ENCODE peak calls at places on chromosomes 3 and 15, in nine cellular contexts. H, A, Q, F, S, D, C, X and M are unnamed samples.

GRCh38 chr3:69212411-69213160 is 90.2 kb upstream of the LMOD3 start:
- DNase-seq in F (no peak), D (no peak), Q (no peak), C (peak), H (peak), A (peak), S (no peak), X (no peak), M (no peak)

GRCh38 chr15:64775551-64776401 is at the start of gene RBPMS2:
- DNase-seq in Q (no peak), C (no peak), H (peak), D (no peak), A (no peak), X (peak), F (no peak), S (peak), M (no peak)

GRCh38 chr3:129622933-129623332 is 16.5 kb upstream of the PLXND1 start:
- DNase-seq in X (no peak), S (peak), Q (no peak), A (no peak), C (no peak), F (no peak), H (no peak), D (no peak), M (no peak)

GRCh38 chr15:101526442-101526841 is 36.9 kb upstream of the PCSK6 start:
- DNase-seq in H (no peak), D (no peak), X (no peak), C (no peak), A (no peak), Q (no peak), S (no peak), F (no peak), M (no peak)

GRCh38 chr3:47005212-47006144 is 26.0 kb downstream of the NBEAL2 start:
- DNase-seq in C (no peak), D (no peak), H (no peak), S (no peak), F (no peak), A (no peak), Q (no peak), X (no peak), M (no peak)

GRCh38 chr3:156816091-156816793 is 9.9 kb upstream of the LEKR1 start:
- DNase-seq in C (no peak), F (no peak), D (no peak), A (peak), Q (no peak), S (peak), X (peak), H (peak), M (no peak)

GRCh38 chr3:25281041-25281842 is 146.8 kb upstream of the RARB start:
- DNase-seq in D (no peak), A (no peak), X (peak), H (no peak), C (no peak), Q (no peak), F (no peak), S (no peak), M (no peak)

GRCh38 chr3:49785565-49786356 is 581 bp downstream of the IP6K1 start:
- DNase-seq in A (peak), X (no peak), S (no peak), D (no peak), H (no peak), Q (no peak), C (peak), F (peak), M (no peak)

GRCh38 chr15:62994975-62995730 is 47.4 kb upstream of the TPM1 start:
- DNase-seq in S (no peak), D (no peak), X (no peak), H (no peak), C (no peak), Q (no peak), F (no peak), A (peak), M (no peak)

GRCh38 chr15:48577495-48577894 is 68.0 kb downstream of the FBN1 start:
- DNase-seq in X (no peak), Q (no peak), H (no peak), S (no peak), A (peak), D (no peak), C (no peak), F (no peak), M (peak)

GRCh38 chr3:62659660-62660059 is 215.6 kb downstream of the CADPS start:
- DNase-seq in X (no peak), F (peak), H (no peak), C (no peak), A (no peak), D (no peak), S (no peak), Q (no peak), M (no peak)

GRCh38 chr15:89662893-89663673 is 7.8 kb upstream of the KIF7 start:
- DNase-seq in F (no peak), X (no peak), A (peak), C (peak), D (no peak), H (no peak), S (peak), Q (no peak), M (peak)

GRCh38 chr3:135197246-135197645 is 402.2 kb downstream of the EPHB1 start:
- DNase-seq in D (no peak), A (no peak), F (no peak), C (no peak), H (no peak), S (no peak), X (no peak), Q (no peak), M (no peak)

GRCh38 chr15:67048281-67049279 is 16.8 kb upstream of the SMAD3 start:
- DNase-seq in X (no peak), H (no peak), C (peak), S (peak), Q (peak), F (no peak), D (no peak), A (peak), M (no peak)

GRCh38 chr3:148389916-148390315 is 307.8 kb upstream of the AGTR1 start:
- DNase-seq in C (no peak), X (no peak), H (no peak), D (no peak), A (peak), S (no peak), Q (no peak), F (no peak), M (no peak)

GRCh38 chr15:48806151-48806550 is 4.7 kb downstream of the CEP152 start:
- DNase-seq in Q (no peak), S (no peak), X (no peak), F (peak), C (no peak), H (no peak), A (peak), D (no peak), M (no peak)

GRCh38 chr15:64209680-64210334 is 47.0 kb upstream of the PPIB start:
- DNase-seq in F (peak), H (peak), S (no peak), Q (no peak), C (peak), D (no peak), X (no peak), A (peak), M (no peak)

GRCh38 chr3:179166561-179167201 is 18.5 kb downstream of the PIK3CA start:
- DNase-seq in Q (no peak), S (no peak), C (no peak), H (no peak), A (no peak), F (peak), D (no peak), X (no peak), M (no peak)

GRCh38 chr3:22609139-22609538 is 594.0 kb upstream of the UBE2E2 start:
- DNase-seq in A (peak), X (no peak), Q (no peak), S (no peak), H (no peak), F (no peak), C (no peak), D (no peak), M (no peak)

GRCh38 chr15:73946795-73947370 is 20.6 kb downstream of the LOXL1 start:
- DNase-seq in Q (no peak), D (no peak), F (no peak), A (no peak), C (no peak), S (peak), X (no peak), H (no peak), M (no peak)

GRCh38 chr3:105845488-105845887 is 23.3 kb downstream of the CBLB start:
- DNase-seq in X (peak), H (no peak), D (no peak), A (no peak), C (no peak), F (no peak), S (no peak), Q (no peak), M (no peak)

GRCh38 chr3:102036472-102036871 is 187.2 kb downstream of the NFKBIZ start:
- DNase-seq in S (no peak), C (no peak), X (no peak), Q (no peak), H (no peak), A (no peak), D (no peak), F (no peak), M (no peak)

GRCh38 chr15:52368402-52368801 is 72.8 kb upstream of the MYO5C start:
- DNase-seq in S (no peak), D (no peak), H (no peak), F (no peak), A (no peak), X (no peak), C (no peak), Q (no peak), M (no peak)

GRCh38 chr3:153355559-153355958 is 193.5 kb downstream of the RAP2B start:
- DNase-seq in Q (no peak), X (no peak), A (no peak), F (no peak), S (no peak), H (no peak), C (no peak), D (no peak), M (no peak)

GRCh38 chr15:20340931-20341661 is 200.5 kb downstream of the GOLGA6L6 start:
- DNase-seq in F (no peak), X (peak), H (peak), C (no peak), S (peak), A (no peak), Q (no peak), D (no peak), M (no peak)

GRCh38 chr3:191051037-191051436 is 148.0 kb upstream of the OSTN start:
- DNase-seq in D (no peak), Q (no peak), X (peak), H (peak), C (peak), S (no peak), F (peak), A (peak), M (no peak)

GRCh38 chr3:72347819-72348319 is 500.4 kb downstream of the SHQ1 start:
- DNase-seq in X (peak), H (no peak), C (no peak), S (peak), D (no peak), A (no peak), Q (no peak), F (no peak), M (no peak)

GRCh38 chr15:55796321-55796965 is 53.5 kb upstream of the PRTG start:
- DNase-seq in F (no peak), D (no peak), H (no peak), A (peak), X (no peak), S (no peak), Q (no peak), C (no peak), M (no peak)

GRCh38 chr3:62758296-62759066 is 116.7 kb downstream of the CADPS start:
- DNase-seq in Q (no peak), D (no peak), C (no peak), S (no peak), F (peak), X (no peak), A (no peak), H (no peak), M (no peak)

GRCh38 chr3:7388026-7388425 is 527.1 kb downstream of the GRM7 start:
- DNase-seq in S (no peak), Q (no peak), H (no peak), X (no peak), C (no peak), A (no peak), F (no peak), D (no peak), M (no peak)

GRCh38 chr15:101277038-101277822 is at the start of gene SELENOS:
- DNase-seq in C (peak), Q (no peak), H (peak), X (peak), S (peak), A (peak), D (no peak), F (peak), M (peak)

GRCh38 chr3:5053021-5053831 is 68.9 kb upstream of the ARL8B start:
- DNase-seq in H (no peak), S (no peak), A (peak), Q (no peak), F (no peak), C (no peak), X (no peak), D (no peak), M (no peak)

GRCh38 chr15:40340038-40340739 is 550 bp downstream of the CCDC9B start:
- DNase-seq in F (no peak), A (peak), D (no peak), Q (no peak), X (no peak), H (no peak), C (peak), S (peak), M (no peak)

GRCh38 chr15:44536298-44536961 is 517 bp upstream of the EIF3J start:
- DNase-seq in X (peak), Q (peak), F (no peak), H (no peak), S (peak), D (peak), A (peak), C (peak), M (no peak)

GRCh38 chr15:43225201-43225949 is 4.6 kb upstream of the EPB42 start:
- DNase-seq in D (no peak), C (peak), F (peak), X (peak), A (peak), H (peak), Q (no peak), S (no peak), M (no peak)

GRCh38 chr15:36590838-36591237 is 11.4 kb downstream of the CDIN1 start:
- DNase-seq in D (no peak), A (peak), X (no peak), C (no peak), F (no peak), Q (no peak), H (no peak), S (no peak), M (no peak)